ENCODE peak calls at places on chromosomes 13 and 19, in five cellular contexts. L, I, V, S and N are unnamed samples.

GRCh38 chr13:23598371-23598770 is 28.2 kb downstream of the TNFRSF19 start:
- DNase-seq in L (no peak), V (no peak), S (no peak), I (no peak), N (no peak)

GRCh38 chr13:33310245-33311038 is 24.9 kb upstream of the STARD13 start:
- DNase-seq in S (no peak), I (no peak), L (no peak), V (no peak), N (no peak)

GRCh38 chr13:44989941-44990340 is 603 bp downstream of the GPALPP1 start:
- DNase-seq in V (peak), L (peak), I (peak), S (no peak), N (no peak)

GRCh38 chr13:32669030-32669646 is 82.9 kb downstream of the PDS5B start:
- DNase-seq in I (peak), L (peak), S (no peak), V (peak), N (peak)

GRCh38 chr19:14767466-14767971 is 10.8 kb downstream of the ADGRE2 start:
- DNase-seq in I (no peak), S (no peak), L (no peak), V (no peak), N (no peak)

GRCh38 chr19:8127311-8127710 is 22.1 kb downstream of the FBN3 start:
- DNase-seq in L (no peak), I (no peak), S (no peak), V (no peak), N (no peak)

GRCh38 chr13:26557393-26558073 is at the start of gene WASF3:
- DNase-seq in I (peak), L (peak), V (peak), S (peak), N (peak)

GRCh38 chr13:105984236-105984635 is 551.2 kb downstream of the EFNB2 start:
- DNase-seq in I (no peak), S (no peak), L (no peak), V (no peak), N (no peak)

GRCh38 chr19:43408043-43408442 is 6.6 kb upstream of the TEX101 start:
- DNase-seq in V (no peak), S (no peak), L (no peak), I (no peak), N (no peak)

GRCh38 chr19:50341091-50341564 is 12.0 kb upstream of the KCNC3 start:
- DNase-seq in V (peak), I (no peak), L (no peak), S (no peak), N (no peak)

GRCh38 chr19:18731562-18732008 is 48.1 kb downstream of the CRTC1 start:
- DNase-seq in V (no peak), I (no peak), L (peak), S (no peak), N (no peak)

GRCh38 chr19:54422136-54422535 is 6.9 kb downstream of the TTYH1 start:
- DNase-seq in I (no peak), L (peak), S (peak), V (no peak), N (no peak)

GRCh38 chr13:99269627-99270252 is 11.6 kb upstream of the GPR18 start:
- DNase-seq in L (peak), V (peak), S (no peak), I (peak), N (peak)